ENCODE peak calls at places on chromosomes 12 and 14, in four cellular contexts. One of them, this sample, is unnamed.
A peak's percentile ranks its signal among the peaks of the same experiment; 100 is the strongest.

GRCh38 chr12:81080431-81080983 is 2.6 kb downstream of the ACSS3 start:
- DNase-seq in H1: no peak
- DNase-seq in GM12878: no peak
- DNase-seq in K562: no peak
- DNase-seq in this sample: no peak

GRCh38 chr14:106578479-106578878 is 1052.1 kb downstream of the TMEM121 start:
- DNase-seq in H1: no peak
- DNase-seq in GM12878: no peak
- DNase-seq in K562: no peak
- DNase-seq in this sample: no peak

GRCh38 chr14:39668449-39668848 is 236.2 kb upstream of the FBXO33 start:
- DNase-seq in H1: no peak
- DNase-seq in GM12878: no peak
- DNase-seq in K562: no peak
- DNase-seq in this sample: no peak

GRCh38 chr14:99517643-99518381 is 36.6 kb downstream of the CCNK start:
- DNase-seq in H1: no peak
- DNase-seq in GM12878: no peak
- DNase-seq in K562: no peak
- DNase-seq in this sample: no peak

GRCh38 chr12:4787965-4788364 is 67.8 kb downstream of the GALNT8 start:
- DNase-seq in H1: no peak
- DNase-seq in K562: no peak
- DNase-seq in GM12878: no peak
- DNase-seq in this sample: no peak

GRCh38 chr14:94864421-94865195 is 94.7 kb upstream of the GSC start:
- DNase-seq in H1: no peak
- DNase-seq in GM12878: no peak
- DNase-seq in K562: no peak
- DNase-seq in this sample: no peak

GRCh38 chr14:101200008-101200649 is 296.6 kb upstream of the RTL1 start:
- DNase-seq in H1: no peak
- DNase-seq in K562: no peak
- DNase-seq in GM12878: no peak
- DNase-seq in this sample: no peak

GRCh38 chr14:68518910-68519686 is 273.8 kb downstream of the ZFP36L1 start:
- DNase-seq in GM12878: no peak
- DNase-seq in K562: no peak
- DNase-seq in H1: no peak
- DNase-seq in this sample: no peak

GRCh38 chr12:121911824-121912585 is 6.4 kb upstream of the CFAP251 start:
- DNase-seq in K562: no peak
- DNase-seq in GM12878: no peak
- DNase-seq in H1: no peak
- DNase-seq in this sample: no peak

GRCh38 chr14:101069666-101070362 is 166.3 kb upstream of the RTL1 start:
- DNase-seq in H1: no peak
- DNase-seq in GM12878: no peak
- DNase-seq in K562: no peak
- DNase-seq in this sample: no peak

GRCh38 chr14:95098984-95099599 is 58.2 kb downstream of the DICER1 start:
- DNase-seq in H1: peak; percentile 31
- DNase-seq in GM12878: no peak
- DNase-seq in K562: peak; percentile 30
- DNase-seq in this sample: peak; percentile 22

GRCh38 chr12:107767466-107767865 is 6.5 kb upstream of the PRDM4 start:
- DNase-seq in H1: no peak
- DNase-seq in GM12878: no peak
- DNase-seq in K562: no peak
- DNase-seq in this sample: no peak

GRCh38 chr12:124828264-124829007 is 35.2 kb downstream of the SCARB1 start:
- DNase-seq in GM12878: no peak
- DNase-seq in K562: no peak
- DNase-seq in H1: no peak
- DNase-seq in this sample: peak; percentile 87
- TF ChIP-seq HDAC2 in GM12878: no peak
- TF ChIP-seq HDAC2 in K562: no peak
- TF ChIP-seq HDAC2 in H1: no peak
- TF ChIP-seq HDAC2 in this sample: no peak

DNA sequence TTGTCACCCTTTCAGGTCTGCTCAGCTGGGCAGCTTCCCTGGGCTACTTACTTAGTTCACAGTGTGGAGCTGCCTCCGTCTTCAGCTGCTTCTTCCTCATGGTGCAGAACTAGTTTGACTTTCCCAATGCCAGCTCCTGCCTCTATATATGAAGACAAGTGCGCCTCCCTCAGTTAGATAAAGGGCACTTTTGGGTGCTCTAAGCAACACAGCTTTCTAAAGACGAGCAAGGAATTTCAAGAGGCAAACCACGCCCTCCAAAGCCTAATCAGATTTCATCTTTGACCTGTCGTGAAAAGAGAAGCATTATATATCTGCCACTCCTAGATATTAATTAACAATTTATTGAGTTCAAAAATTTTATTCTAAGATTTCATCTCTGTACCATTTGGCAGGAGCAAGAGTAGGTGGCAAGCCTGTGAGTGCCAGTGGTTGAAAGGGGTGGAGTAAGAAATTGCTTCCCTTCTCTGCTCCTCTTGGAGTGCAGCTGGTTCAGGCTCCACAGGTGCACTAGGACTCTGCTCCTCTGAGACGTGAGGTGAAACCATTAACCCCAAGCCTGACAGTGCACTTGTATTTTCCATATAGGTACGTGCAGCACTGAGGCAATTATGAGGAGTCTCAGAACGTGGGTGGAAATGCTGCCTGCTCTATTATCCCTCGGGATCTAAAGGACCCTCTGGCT is 2.1 kb upstream of the SLC11A2 start:
- DNase-seq in GM12878: no peak
- DNase-seq in H1: peak; percentile 38
- DNase-seq in K562: peak; percentile 56
- DNase-seq in this sample: peak; percentile 70
- TF ChIP-seq CHD2 in GM12878: no peak
- TF ChIP-seq CHD2 in H1: no peak
- TF ChIP-seq CHD2 in K562: no peak
- TF ChIP-seq CHD2 in this sample: no peak

GRCh38 chr14:75090353-75090752 is 20.9 kb downstream of the ZC2HC1C start:
- DNase-seq in H1: no peak
- DNase-seq in K562: no peak
- DNase-seq in GM12878: no peak
- DNase-seq in this sample: no peak

GRCh38 chr14:75091251-75091650 is 21.8 kb downstream of the ZC2HC1C start:
- DNase-seq in GM12878: no peak
- DNase-seq in K562: no peak
- DNase-seq in H1: no peak
- DNase-seq in this sample: no peak

GRCh38 chr14:75084513-75084912 is 15.1 kb downstream of the ZC2HC1C start:
- DNase-seq in GM12878: no peak
- DNase-seq in H1: no peak
- DNase-seq in K562: no peak
- DNase-seq in this sample: no peak

GRCh38 chr14:75088566-75089373 is 19.3 kb downstream of the ZC2HC1C start:
- DNase-seq in H1: no peak
- DNase-seq in GM12878: no peak
- DNase-seq in K562: peak; percentile 40
- DNase-seq in this sample: peak; percentile 62

DNA sequence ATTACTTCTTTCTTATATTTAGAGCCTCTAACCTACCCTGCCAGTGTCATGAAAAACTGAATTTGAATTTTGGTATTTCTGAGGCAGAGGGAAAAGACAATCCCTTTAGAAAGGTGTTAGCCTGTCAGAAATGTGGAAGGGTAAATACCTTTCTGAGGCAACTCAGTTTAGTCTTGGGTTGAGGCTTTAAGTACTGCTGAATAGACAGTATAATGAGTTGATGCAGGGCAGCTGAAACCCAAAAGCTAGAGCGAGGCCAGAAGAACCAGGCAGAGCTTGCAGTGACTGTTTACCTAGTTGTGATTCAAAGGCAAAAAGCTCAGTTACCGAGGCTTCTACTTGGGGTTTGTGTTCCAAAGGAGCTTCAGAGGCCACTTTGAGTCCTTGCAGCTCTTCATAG is 18.7 kb downstream of the ZC2HC1C start:
- DNase-seq in GM12878: no peak
- DNase-seq in H1: no peak
- DNase-seq in K562: no peak
- DNase-seq in this sample: no peak
- H3K36me3 ChIP-seq in GM12878: peaks cover 4% of the 10 kb centered on the region
- H3K36me3 ChIP-seq in H1: peaks cover 11% of the 10 kb centered on the region
- H3K36me3 ChIP-seq in K562: peaks cover 34% of the 10 kb centered on the region
- H3K36me3 ChIP-seq in this sample: peaks cover 12% of the 10 kb centered on the region

DNA sequence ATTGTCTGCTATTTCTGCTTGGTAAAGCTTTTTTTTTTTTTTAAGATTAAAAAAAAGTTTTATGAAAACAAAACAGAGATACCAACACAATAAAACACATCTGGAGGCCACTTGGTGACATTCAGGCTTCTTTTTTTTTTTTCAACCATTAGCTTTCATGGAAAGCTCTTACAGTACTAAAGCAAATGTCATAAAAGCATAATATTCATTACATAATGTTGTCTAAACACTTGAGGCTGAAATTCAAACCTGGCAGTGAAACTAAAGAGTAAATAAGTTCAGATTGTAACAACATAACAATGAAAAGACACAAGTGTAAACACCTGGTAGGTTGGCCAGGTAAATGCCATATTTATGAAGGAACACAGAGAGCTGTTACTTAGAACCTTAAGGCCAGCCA is 14.7 kb downstream of the PRICKLE1 start:
- DNase-seq in K562: no peak
- DNase-seq in GM12878: no peak
- DNase-seq in H1: no peak
- DNase-seq in this sample: no peak
- TF ChIP-seq HDAC2 in K562: no peak
- TF ChIP-seq HDAC2 in GM12878: no peak
- TF ChIP-seq HDAC2 in H1: no peak
- TF ChIP-seq HDAC2 in this sample: no peak

GRCh38 chr12:57469334-57470164 is 10.0 kb downstream of the GLI1 start:
- DNase-seq in K562: no peak
- DNase-seq in GM12878: no peak
- DNase-seq in H1: no peak
- DNase-seq in this sample: no peak

GRCh38 chr12:57467212-57467874 is 7.8 kb downstream of the GLI1 start:
- DNase-seq in K562: no peak
- DNase-seq in GM12878: no peak
- DNase-seq in H1: no peak
- DNase-seq in this sample: no peak

GRCh38 chr12:57465747-57466505 is 6.3 kb downstream of the GLI1 start:
- DNase-seq in K562: no peak
- DNase-seq in GM12878: no peak
- DNase-seq in H1: no peak
- DNase-seq in this sample: no peak

GRCh38 chr12:57470286-57470969 is 9.2 kb downstream of the ARHGAP9 start:
- DNase-seq in GM12878: no peak
- DNase-seq in H1: no peak
- DNase-seq in K562: no peak
- DNase-seq in this sample: no peak

GRCh38 chr12:57467915-57468314 is 8.3 kb downstream of the GLI1 start:
- DNase-seq in GM12878: no peak
- DNase-seq in H1: no peak
- DNase-seq in K562: no peak
- DNase-seq in this sample: no peak
- TF ChIP-seq CHD2 in GM12878: no peak
- TF ChIP-seq CHD2 in H1: no peak
- TF ChIP-seq CHD2 in K562: no peak
- TF ChIP-seq CHD2 in this sample: no peak

GRCh38 chr14:59354666-59355065 is 110.5 kb downstream of the GPR135 start:
- DNase-seq in GM12878: no peak
- DNase-seq in K562: no peak
- DNase-seq in H1: no peak
- DNase-seq in this sample: no peak
- H3K36me3 ChIP-seq in GM12878: peaks cover 5% of the 10 kb centered on the region
- H3K36me3 ChIP-seq in K562: peaks cover 9% of the 10 kb centered on the region
- H3K36me3 ChIP-seq in H1: no peaks in the 10 kb centered on the region
- H3K36me3 ChIP-seq in this sample: peaks cover 24% of the 10 kb centered on the region

DNA sequence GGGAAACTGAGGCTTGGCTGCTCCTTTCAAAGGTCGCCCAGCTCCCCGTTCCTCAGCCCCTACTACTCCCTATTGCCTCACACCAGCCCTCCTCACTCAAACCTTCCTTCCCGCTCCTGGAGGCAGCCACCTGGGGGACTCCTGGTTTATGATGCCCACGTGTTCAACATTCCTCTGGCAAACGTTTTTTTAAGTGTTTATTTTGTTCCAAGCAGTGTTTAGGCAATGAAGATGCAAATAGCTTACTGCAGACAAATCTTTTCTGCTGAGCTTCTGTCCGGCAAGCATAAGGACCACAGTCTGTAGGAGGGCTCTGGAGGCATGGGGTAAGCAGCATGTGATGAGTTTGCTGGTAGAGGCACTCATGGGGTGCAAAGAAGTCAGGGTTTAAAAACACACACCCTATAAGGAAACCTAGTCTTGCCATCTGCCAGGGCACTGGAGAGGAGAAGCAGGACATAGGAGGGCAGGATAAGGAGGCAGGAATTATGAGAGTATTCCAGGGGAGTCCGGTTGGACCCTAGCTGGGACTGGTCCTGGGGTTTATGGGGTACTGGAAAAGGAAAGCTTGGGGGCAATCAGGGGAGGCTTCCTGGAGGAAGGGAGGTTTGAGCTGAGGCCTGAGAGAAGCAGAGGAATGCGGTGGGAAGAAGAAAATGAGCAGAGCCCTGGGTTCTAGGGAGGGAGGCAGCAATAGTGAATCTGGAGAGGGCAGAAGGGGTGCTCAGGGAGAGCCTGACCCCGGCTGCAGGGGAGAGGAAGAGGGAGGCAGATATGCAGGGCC is 123.3 kb downstream of the NCOR2 start:
- DNase-seq in GM12878: no peak
- DNase-seq in K562: no peak
- DNase-seq in H1: no peak
- DNase-seq in this sample: no peak
- TF ChIP-seq HDAC2 in GM12878: no peak
- TF ChIP-seq HDAC2 in K562: no peak
- TF ChIP-seq HDAC2 in H1: no peak
- TF ChIP-seq HDAC2 in this sample: no peak

DNA sequence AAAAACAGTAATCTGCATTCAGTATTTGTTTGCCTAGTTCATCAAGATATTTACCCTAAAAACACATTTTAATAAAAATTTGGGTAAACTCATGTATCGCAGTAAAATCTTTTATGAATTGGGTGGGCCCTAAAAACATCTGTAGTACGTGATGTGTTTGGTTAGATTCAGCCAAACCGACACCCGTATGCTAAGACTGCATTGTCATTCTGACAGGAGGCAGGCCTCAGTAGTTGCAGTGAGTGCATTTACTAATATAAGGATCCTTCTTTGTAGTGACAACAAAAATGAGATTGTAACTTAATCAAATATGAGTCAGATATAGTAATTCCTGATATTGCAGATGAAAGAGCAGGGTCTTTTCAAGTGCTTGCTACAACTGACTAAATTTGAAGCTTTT is 191.8 kb downstream of the SLC16A7 start:
- DNase-seq in H1: no peak
- DNase-seq in GM12878: no peak
- DNase-seq in K562: no peak
- DNase-seq in this sample: no peak
- TF ChIP-seq CHD2 in H1: no peak
- TF ChIP-seq CHD2 in GM12878: no peak
- TF ChIP-seq CHD2 in K562: no peak
- TF ChIP-seq CHD2 in this sample: no peak

DNA sequence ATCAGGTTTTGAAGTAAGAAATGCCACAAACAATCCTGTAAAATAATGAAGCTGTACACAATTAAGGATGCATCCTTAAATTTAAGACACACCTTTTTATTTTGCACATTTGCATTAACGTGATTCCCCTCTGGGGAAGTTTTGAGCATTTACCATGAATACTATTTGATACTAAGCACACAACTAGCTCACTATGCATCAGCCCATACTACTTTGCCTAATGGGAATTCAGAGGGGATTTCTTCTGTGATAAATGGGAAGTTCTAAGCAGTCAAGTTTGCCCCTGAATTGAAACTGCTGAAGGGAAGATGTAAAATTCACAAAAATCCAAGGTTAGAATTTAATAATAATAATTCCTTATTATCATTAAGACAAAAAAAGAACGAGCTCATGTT is 27.4 kb downstream of the SINHCAF start:
- DNase-seq in K562: no peak
- DNase-seq in GM12878: peak; percentile 48
- DNase-seq in H1: no peak
- DNase-seq in this sample: no peak
- H3K36me3 ChIP-seq in K562: peaks cover 91% of the 10 kb centered on the region
- H3K36me3 ChIP-seq in GM12878: peaks cover 6% of the 10 kb centered on the region
- H3K36me3 ChIP-seq in H1: peaks cover 20% of the 10 kb centered on the region
- H3K36me3 ChIP-seq in this sample: peaks cover 63% of the 10 kb centered on the region